ENCODE peak calls at places on chromosomes 13 and 19, in six cellular contexts. L, H, E, S, Y and W are unnamed samples.

GRCh38 chr13:86572115-86572514 is 772.9 kb upstream of the SLITRK6 start:
- DNase-seq in L (no peak), H (no peak), Y (peak; percentile 45), S (no peak), E (no peak), W (no peak)

GRCh38 chr13:43133792-43134191 is 110.4 kb downstream of the DNAJC15 start:
- DNase-seq in S (no peak), Y (no peak), H (no peak), E (no peak), L (no peak), W (no peak)

GRCh38 chr19:45164577-45165335 is 4.0 kb upstream of the NKPD1 start:
- DNase-seq in E (no peak), L (peak; percentile 82), H (peak; percentile 88), S (no peak), Y (peak; percentile 62), W (peak; percentile 79)

GRCh38 chr19:40365613-40366401 is 17.3 kb downstream of the PLD3 start:
- DNase-seq in Y (peak; percentile 34), S (peak; percentile 44), E (peak; percentile 79), H (peak; percentile 92), L (peak; percentile 54), W (peak; percentile 85)

GRCh38 chr13:23711355-23711754 is 141.1 kb downstream of the TNFRSF19 start:
- DNase-seq in L (no peak), H (no peak), E (no peak), Y (no peak), S (no peak), W (no peak)

GRCh38 chr13:80074143-80074752 is 266.7 kb downstream of the SPRY2 start:
- DNase-seq in L (no peak), H (no peak), S (no peak), Y (no peak), E (no peak), W (no peak)

GRCh38 chr19:38391911-38392464 is 3.5 kb downstream of the SPRED3 start:
- DNase-seq in H (no peak), Y (no peak), E (no peak), L (no peak), S (no peak), W (no peak)

GRCh38 chr19:39372047-39372802 is 18.7 kb downstream of the PAF1 start:
- DNase-seq in Y (no peak), L (peak; percentile 52), S (peak; percentile 72), E (peak; percentile 93), H (no peak), W (no peak)

GRCh38 chr19:55101261-55101660 is 16.2 kb downstream of the PPP1R12C start:
- DNase-seq in S (no peak), L (no peak), E (no peak), Y (no peak), H (no peak), W (no peak)

GRCh38 chr19:41328157-41328817 is 18.3 kb downstream of the CCDC97 start:
- DNase-seq in H (peak; percentile 56), E (no peak), S (no peak), L (no peak), Y (no peak), W (peak; percentile 77)

GRCh38 chr13:114248011-114248410 is 13.3 kb downstream of the CDC16 start:
- DNase-seq in S (no peak), H (no peak), E (no peak), Y (no peak), L (no peak), W (no peak)

GRCh38 chr19:29785955-29786589 is 25.7 kb upstream of the CCNE1 start:
- DNase-seq in E (no peak), Y (no peak), S (no peak), L (no peak), H (peak; percentile 55), W (no peak)

GRCh38 chr13:106105153-106105552 is 430.3 kb downstream of the EFNB2 start:
- DNase-seq in H (no peak), L (no peak), E (no peak), Y (peak; percentile 71), S (no peak), W (no peak)

GRCh38 chr19:16872728-16873127 is 16.1 kb upstream of the F2RL3 start:
- DNase-seq in Y (no peak), L (no peak), S (no peak), E (no peak), H (no peak), W (no peak)

GRCh38 chr13:97233499-97233898 is 11.4 kb downstream of the MBNL2 start:
- DNase-seq in L (no peak), Y (no peak), H (no peak), E (no peak), S (no peak), W (no peak)

GRCh38 chr19:46481187-46481586 is 9.8 kb upstream of the PNMA8A start:
- DNase-seq in L (no peak), E (no peak), S (no peak), Y (no peak), H (no peak), W (no peak)

GRCh38 chr19:45591004-45591637 is 6.5 kb upstream of the OPA3 start:
- DNase-seq in H (no peak), Y (no peak), E (no peak), L (peak; percentile 77), S (no peak), W (no peak)

GRCh38 chr13:46553521-46553885 is 533 bp downstream of the LRCH1 start:
- DNase-seq in L (no peak), S (no peak), Y (no peak), H (no peak), E (peak; percentile 68), W (no peak)

GRCh38 chr13:46554971-46555370 is 2.0 kb downstream of the LRCH1 start:
- DNase-seq in E (no peak), Y (no peak), L (no peak), H (no peak), S (no peak), W (no peak)

GRCh38 chr13:46552888-46553520 is at the start of gene LRCH1:
- DNase-seq in E (peak; percentile 94), H (peak; percentile 94), Y (peak; percentile 77), L (peak; percentile 90), S (peak; percentile 76), W (peak; percentile 74)

GRCh38 chr13:46555722-46556121 is 2.8 kb downstream of the LRCH1 start:
- DNase-seq in E (no peak), Y (no peak), L (no peak), H (no peak), S (no peak), W (no peak)

DNA sequence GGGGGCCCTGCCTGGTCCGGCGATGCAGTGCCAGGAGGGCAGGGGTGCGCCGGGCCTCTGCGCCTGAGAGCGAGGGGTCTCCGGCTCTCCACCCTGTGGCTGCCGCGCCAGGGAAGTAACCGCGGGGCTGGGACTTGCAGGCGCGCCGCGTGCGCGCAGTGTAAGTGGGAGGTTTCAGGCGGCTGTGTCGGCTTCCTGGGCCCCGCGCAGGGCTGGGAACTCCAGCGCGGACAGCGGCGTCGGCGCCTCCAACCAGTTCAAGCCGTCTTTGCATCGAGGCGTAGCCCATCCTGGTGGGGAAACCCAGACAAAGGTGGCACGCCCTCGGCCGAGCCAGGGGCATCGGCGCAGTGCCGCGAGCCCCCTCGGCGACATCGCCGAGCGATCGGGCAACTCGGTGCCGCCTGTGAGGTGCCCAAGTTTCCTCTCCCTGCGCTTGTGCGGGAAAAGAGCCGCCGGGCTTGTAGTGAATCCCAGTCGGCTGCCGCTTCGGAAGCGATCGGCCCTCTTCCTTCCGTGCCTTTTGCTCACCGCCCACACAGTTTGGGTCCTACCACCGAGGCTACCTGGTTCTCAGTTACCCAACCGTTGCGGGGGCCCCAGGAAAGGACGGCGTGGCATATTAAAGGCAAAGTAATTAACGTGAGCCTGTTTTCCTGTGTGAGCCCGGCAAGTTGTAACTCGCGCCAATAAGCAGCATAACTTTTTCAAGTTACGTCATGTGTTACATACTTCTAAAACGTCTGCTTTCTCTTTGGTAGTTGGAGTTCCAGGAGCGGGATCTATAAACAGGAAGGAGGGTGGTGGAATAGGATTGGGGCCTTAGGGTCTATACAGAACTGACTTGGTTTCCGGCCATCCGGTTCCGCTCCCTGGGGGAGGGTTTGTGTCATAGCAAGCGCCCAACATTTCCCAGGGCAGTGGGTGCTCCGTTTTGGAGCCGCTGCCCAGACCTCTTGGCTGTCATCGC is 1.2 kb downstream of the LRCH1 start:
- DNase-seq in S (peak; percentile 43), E (peak; percentile 85), L (peak; percentile 71), H (peak; percentile 75), Y (peak; percentile 91), W (peak; percentile 66)
- TF ChIP-seq CTCF in S (peak; percentile 39), E (peak; percentile 31), L (no peak), H (no peak), Y (no peak), W (peak; percentile 44)

DNA sequence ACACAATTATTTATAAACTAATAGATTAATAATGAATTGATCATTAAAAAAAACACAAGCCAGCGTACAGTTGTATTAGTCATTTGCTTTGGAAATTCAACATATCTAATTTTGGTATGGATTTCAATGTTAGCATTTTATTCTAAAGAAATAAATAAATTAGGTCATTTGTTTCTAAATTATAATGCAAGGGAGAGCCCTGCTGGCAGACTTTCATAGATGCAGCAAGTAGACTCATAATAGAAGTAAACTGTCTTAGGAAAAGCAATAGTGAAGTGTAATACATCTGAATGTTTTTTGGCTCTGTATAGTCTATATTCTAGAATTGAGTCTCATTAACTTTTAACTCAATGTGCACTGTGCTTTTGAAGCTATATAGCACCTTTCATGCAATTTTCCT is 982.4 kb upstream of the MIR17HG start:
- DNase-seq in E (no peak), S (no peak), H (no peak), L (no peak), Y (no peak), W (no peak)
- TF ChIP-seq CTCF in E (no peak), S (no peak), H (no peak), L (no peak), Y (peak; percentile 48), W (no peak)

GRCh38 chr13:47588676-47589075 is 412.4 kb downstream of the SUCLA2 start:
- DNase-seq in E (no peak), H (no peak), L (no peak), Y (no peak), S (no peak), W (no peak)
- TF ChIP-seq CTCF in E (no peak), H (no peak), L (no peak), Y (peak; percentile 33), S (no peak), W (peak; percentile 13)

DNA sequence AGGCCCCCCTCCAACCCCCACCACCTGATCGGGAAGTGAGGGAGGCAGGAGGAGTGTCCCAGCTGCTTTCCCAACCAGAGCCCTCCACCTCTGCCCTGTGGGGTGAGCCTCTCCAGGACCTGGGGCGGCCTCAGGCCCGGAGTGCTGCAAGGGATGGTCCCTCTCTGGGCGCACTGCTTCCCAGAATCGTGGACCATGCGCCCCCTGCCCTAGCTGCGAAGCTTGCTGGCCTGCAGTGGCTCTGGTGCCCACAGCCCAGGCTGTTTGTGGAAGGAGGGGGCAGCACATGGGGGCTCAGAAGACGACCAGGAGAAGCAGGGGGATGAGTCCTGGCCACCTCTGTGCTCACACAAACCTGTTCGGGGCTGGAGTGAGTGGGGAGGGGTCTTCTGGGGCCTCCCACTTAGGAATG is 33.6 kb downstream of the CEBPG start:
- DNase-seq in S (no peak), E (no peak), L (no peak), H (no peak), Y (no peak), W (no peak)
- TF ChIP-seq CTCF in S (no peak), E (no peak), L (no peak), H (no peak), Y (no peak), W (peak; percentile 66)